ENCODE peak calls at places on chromosomes 1 and 21, in six cellular contexts. K is Kasumi-1; V is neuronal stem cell; H is stimulated activated CD8-positive, alpha-beta memory T cell treated with anti-CD3 and anti-CD28 coated beads, Interleukin-7, amount 100 ng/mL, for 24 hours; M is neural progenitor cell; B is mesothelial cell of epicardium. Y is an unnamed sample.

GRCh38 chr21:36854391-36854790 is 112.1 kb downstream of the HLCS start:
- DNase-seq in V (peak; percentile 62), K (peak; percentile 64), M (peak; percentile 84), B (no peak), H (no peak), Y (peak; percentile 63)

GRCh38 chr1:95956215-95956614 is 722.2 kb downstream of the RWDD3 start:
- DNase-seq in B (no peak), M (no peak), K (no peak), H (no peak), V (no peak), Y (no peak)

GRCh38 chr1:45802343-45803298 is 791 bp upstream of the MAST2 start:
- DNase-seq in V (peak; percentile 33), K (peak; percentile 63), H (no peak), B (no peak), M (peak; percentile 38), Y (peak; percentile 76)

GRCh38 chr1:245177071-245177900 is 22.5 kb downstream of the KIF26B start:
- DNase-seq in K (no peak), B (no peak), V (no peak), M (no peak), H (no peak), Y (no peak)

GRCh38 chr1:213055087-213055591 is 4.1 kb downstream of the RPS6KC1 start:
- DNase-seq in V (no peak), B (no peak), K (peak; percentile 19), M (no peak), H (no peak), Y (no peak)

GRCh38 chr1:115437146-115437639 is 99.1 kb upstream of the NGF start:
- DNase-seq in K (no peak), M (no peak), B (no peak), H (no peak), V (no peak), Y (no peak)

GRCh38 chr1:184545601-184546000 is 158.8 kb downstream of the C1orf21 start:
- DNase-seq in K (no peak), H (no peak), B (no peak), V (no peak), M (no peak), Y (no peak)

GRCh38 chr1:7149080-7149838 is 364.0 kb downstream of the CAMTA1 start:
- DNase-seq in K (no peak), B (no peak), M (peak; percentile 40), V (no peak), H (no peak), Y (no peak)

GRCh38 chr1:196910208-196910607 is 22.4 kb downstream of the CFHR4 start:
- DNase-seq in V (no peak), M (no peak), K (peak; percentile 23), B (no peak), H (no peak), Y (no peak)

GRCh38 chr1:221149111-221149510 is 269.9 kb downstream of the HLX start:
- DNase-seq in K (no peak), V (no peak), B (no peak), H (no peak), M (no peak), Y (no peak)

GRCh38 chr21:41478319-41479177 is 29.4 kb downstream of the TMPRSS2 start:
- DNase-seq in K (no peak), M (no peak), B (no peak), V (no peak), H (no peak), Y (no peak)

GRCh38 chr1:70567167-70567566 is 156.1 kb downstream of the CTH start:
- DNase-seq in V (no peak), B (no peak), H (no peak), K (no peak), M (no peak), Y (no peak)

GRCh38 chr1:5727871-5728643 is 264.2 kb downstream of the NPHP4 start:
- DNase-seq in K (no peak), B (no peak), M (no peak), H (no peak), V (no peak), Y (no peak)

GRCh38 chr1:218823291-218823900 is 350.3 kb upstream of the LYPLAL1 start:
- DNase-seq in V (no peak), K (no peak), B (no peak), H (no peak), M (no peak), Y (no peak)

GRCh38 chr1:243316366-243316989 is 60.6 kb downstream of the SDCCAG8 start:
- DNase-seq in K (no peak), M (peak; percentile 77), B (no peak), V (peak; percentile 23), H (no peak), Y (peak; percentile 60)

Y was measured in glutamatergic neuron.